ENCODE peak calls at places on chromosomes 6 and 20, in five cellular contexts. U is mammary epithelial cell; X is CD8-positive, alpha-beta T cell; M is epithelial cell of esophagus; T is body of pancreas. Y is an unnamed sample.

GRCh38 chr6:11260249-11261038 is 28.0 kb upstream of the NEDD9 start:
- DNase-seq in U (no peak), X (no peak), M (no peak), T (no peak), Y (no peak)

GRCh38 chr6:53377793-53378192 is 29.0 kb upstream of the ELOVL5 start:
- DNase-seq in U (no peak), X (no peak), M (no peak), T (no peak), Y (peak)

GRCh38 chr20:16040742-16041141 is 532.5 kb downstream of the KIF16B start:
- DNase-seq in U (no peak), X (no peak), M (no peak), T (no peak), Y (no peak)

GRCh38 chr6:149470948-149471347 is 13.9 kb downstream of the ZC3H12D start:
- DNase-seq in U (no peak), X (no peak), M (no peak), T (no peak), Y (no peak)

GRCh38 chr20:5652626-5653573 is 97.3 kb upstream of the SHLD1 start:
- DNase-seq in U (peak), X (no peak), M (peak), T (no peak), Y (peak)

GRCh38 chr20:8033447-8033846 is 13.9 kb upstream of the TMX4 start:
- DNase-seq in U (no peak), X (no peak), M (no peak), T (no peak), Y (no peak)

GRCh38 chr6:164749126-164749758 is 560.2 kb downstream of the C6orf118 start:
- DNase-seq in U (no peak), X (no peak), M (peak), T (no peak), Y (peak)

GRCh38 chr6:164396071-164397047 is 913.0 kb downstream of the C6orf118 start:
- DNase-seq in U (no peak), X (no peak), M (no peak), T (no peak), Y (no peak)

GRCh38 chr6:24391756-24392405 is 10.9 kb upstream of the MRS2 start:
- DNase-seq in U (no peak), X (no peak), M (no peak), T (no peak), Y (no peak)

GRCh38 chr20:63102720-63103375 is 96.1 kb upstream of the BHLHE23 start:
- DNase-seq in U (no peak), X (peak), M (peak), T (peak), Y (peak)

GRCh38 chr6:22954749-22955385 is 385.5 kb downstream of the HDGFL1 start:
- DNase-seq in U (peak), X (no peak), M (peak), T (no peak), Y (peak)

GRCh38 chr6:41072836-41073202 is at the start of gene NFYA:
- DNase-seq in U (no peak), X (peak), M (no peak), T (no peak), Y (no peak)

GRCh38 chr20:47992021-47992467 is 206.8 kb upstream of the SULF2 start:
- DNase-seq in U (no peak), X (no peak), M (no peak), T (no peak), Y (no peak)

GRCh38 chr6:133854633-133855598 is 34.0 kb upstream of the TCF21 start:
- DNase-seq in U (no peak), X (no peak), M (no peak), T (no peak), Y (no peak)

GRCh38 chr20:19423892-19424620 is 211.6 kb downstream of the SLC24A3 start:
- DNase-seq in U (no peak), X (no peak), M (no peak), T (no peak), Y (no peak)

GRCh38 chr6:121849477-121849876 is 414.0 kb downstream of the GJA1 start:
- DNase-seq in U (peak), X (no peak), M (peak), T (peak), Y (peak)

GRCh38 chr20:62907377-62908317 is 18.7 kb downstream of the DIDO1 start:
- DNase-seq in U (no peak), X (no peak), M (no peak), T (no peak), Y (no peak)

GRCh38 chr20:62143976-62144825 is 632 bp downstream of the SS18L1 start:
- DNase-seq in U (peak), X (no peak), M (peak), T (peak), Y (peak)

GRCh38 chr6:82144007-82144851 is 103.3 kb downstream of the IBTK start:
- DNase-seq in U (peak), X (no peak), M (peak), T (peak), Y (peak)

GRCh38 chr20:37579091-37579490 is 51.4 kb upstream of the BLCAP start:
- DNase-seq in U (no peak), X (no peak), M (no peak), T (no peak), Y (no peak)

GRCh38 chr20:1802385-1803215 is 92.6 kb upstream of the SIRPA start:
- DNase-seq in U (peak), X (no peak), M (peak), T (peak), Y (peak)

GRCh38 chr6:47064274-47064673 is 22.1 kb upstream of the ADGRF1 start:
- DNase-seq in U (peak), X (no peak), M (peak), T (no peak), Y (no peak)

GRCh38 chr20:16824664-16825063 is 76.5 kb downstream of the OTOR start:
- DNase-seq in U (no peak), X (no peak), M (no peak), T (no peak), Y (no peak)

GRCh38 chr20:40173877-40174276 is 515.2 kb downstream of the MAFB start:
- DNase-seq in U (no peak), X (no peak), M (no peak), T (no peak), Y (no peak)

GRCh38 chr6:106637051-106637717 is 7.8 kb downstream of the QRSL1 start:
- DNase-seq in U (no peak), X (no peak), M (no peak), T (no peak), Y (no peak)

GRCh38 chr6:87152528-87152950 is 2.8 kb upstream of the ZNF292 start:
- DNase-seq in U (no peak), X (no peak), M (peak), T (no peak), Y (peak)

GRCh38 chr6:47161176-47161687 is 119.1 kb upstream of the ADGRF1 start:
- DNase-seq in U (peak), X (no peak), M (peak), T (no peak), Y (peak)

GRCh38 chr6:15417811-15418210 is 171.9 kb downstream of the JARID2 start:
- DNase-seq in U (peak), X (no peak), M (peak), T (no peak), Y (no peak)

GRCh38 chr6:166658792-166659150 is 31.7 kb upstream of the RPS6KA2 start:
- DNase-seq in U (no peak), X (no peak), M (no peak), T (no peak), Y (no peak)

GRCh38 chr6:51323056-51323455 is 504.4 kb downstream of the TFAP2B start:
- DNase-seq in U (no peak), X (no peak), M (peak), T (no peak), Y (no peak)

GRCh38 chr6:81561071-81561564 is 191.4 kb downstream of the TENT5A start:
- DNase-seq in U (no peak), X (no peak), M (no peak), T (no peak), Y (no peak)

GRCh38 chr20:64171211-64171610 is 7.0 kb downstream of the MYT1 start:
- DNase-seq in U (no peak), X (no peak), M (no peak), T (no peak), Y (no peak)

GRCh38 chr6:81166770-81167169 is 585.7 kb downstream of the TENT5A start:
- DNase-seq in U (no peak), X (no peak), M (no peak), T (no peak), Y (peak)

GRCh38 chr20:61937146-61937962 is 128.3 kb downstream of the TAF4 start:
- DNase-seq in U (no peak), X (no peak), M (no peak), T (no peak), Y (no peak)

GRCh38 chr6:125747589-125748533 is 1.6 kb upstream of the HEY2 start:
- DNase-seq in U (peak), X (peak), M (peak), T (peak), Y (no peak)

GRCh38 chr20:51087306-51087705 is 64.4 kb upstream of the KCNG1 start:
- DNase-seq in U (no peak), X (no peak), M (no peak), T (no peak), Y (no peak)

GRCh38 chr6:43347021-43347420 is 22.4 kb downstream of the ZNF318 start:
- DNase-seq in U (no peak), X (no peak), M (no peak), T (no peak), Y (no peak)

DNA sequence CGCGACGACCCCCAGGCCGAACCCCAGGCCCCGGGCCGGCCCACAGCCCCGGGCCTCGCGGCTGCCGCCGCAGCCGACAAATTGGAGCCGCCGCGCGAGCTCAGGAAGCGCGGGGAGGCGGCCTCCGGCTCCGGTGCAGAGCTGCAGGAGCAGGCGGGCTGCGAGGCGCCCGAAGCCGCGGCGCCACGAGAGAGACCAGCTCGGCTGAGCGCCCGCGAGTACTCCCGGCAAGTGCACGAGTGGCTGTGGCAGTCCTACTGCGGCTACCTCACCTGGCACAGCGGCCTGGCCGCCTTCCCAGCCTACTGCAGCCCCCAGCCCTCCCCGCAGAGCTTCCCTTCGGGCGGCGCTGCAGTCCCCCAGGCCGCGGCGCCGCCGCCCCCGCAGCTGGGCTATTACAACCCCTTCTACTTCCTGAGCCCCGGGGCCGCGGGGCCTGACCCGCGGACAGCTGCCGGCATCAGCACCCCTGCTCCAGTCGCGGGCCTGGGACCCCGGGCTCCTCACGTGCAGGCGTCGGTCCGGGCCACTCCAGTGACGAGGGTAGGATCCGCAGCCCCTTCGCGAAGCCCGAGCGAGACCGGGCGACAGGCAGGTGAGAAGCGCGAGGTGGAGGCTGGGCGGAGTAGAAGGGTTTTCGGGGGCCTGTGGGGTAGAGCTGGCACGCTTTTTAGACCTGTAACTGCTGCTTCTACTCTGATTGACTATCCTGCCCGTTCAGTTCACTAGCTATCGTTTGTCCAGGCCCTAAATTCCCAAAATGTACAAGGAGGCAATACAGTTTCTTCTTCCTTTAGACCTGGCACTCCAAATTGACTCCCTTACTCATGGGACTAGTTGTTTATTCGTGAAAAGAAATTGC is 656 bp downstream of the FAM8A1 start:
- DNase-seq in U (peak), X (peak), M (peak), T (peak), Y (peak)
- H3K4me3 ChIP-seq in U (peak), X (peak), M (peak), T (peak), Y (peak)

DNA sequence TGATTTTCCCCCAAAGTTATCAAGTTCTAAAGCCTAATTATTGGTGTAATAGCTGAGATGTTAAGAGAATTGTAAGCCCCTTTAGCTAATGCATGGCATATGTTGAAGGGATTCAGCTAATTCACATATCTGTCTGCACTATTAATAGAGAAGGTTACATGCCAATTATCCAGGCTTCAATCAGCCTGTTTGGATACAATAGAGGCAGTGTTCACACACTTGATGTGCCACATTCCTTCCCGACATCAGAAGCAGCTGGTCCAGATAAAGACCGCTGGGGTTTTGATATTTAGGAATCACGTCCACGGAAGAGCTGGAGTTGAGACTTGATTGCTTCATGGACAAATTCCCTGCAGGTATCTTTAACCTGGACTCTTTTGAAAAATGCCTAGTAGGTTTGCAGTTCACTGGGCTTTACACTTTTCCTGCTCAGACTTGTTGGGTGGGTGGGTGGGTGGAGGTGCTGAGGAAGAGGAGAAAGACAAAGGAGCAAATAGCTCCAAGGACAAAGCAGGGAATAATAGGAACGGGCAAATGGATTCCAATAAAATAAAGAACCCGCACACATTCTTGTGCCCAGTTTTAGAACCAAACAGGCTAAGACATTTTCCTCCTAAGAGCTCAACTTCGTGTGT is 142.6 kb upstream of the ZNF217 start:
- DNase-seq in U (peak), X (no peak), M (peak), T (no peak), Y (peak)
- H3K4me3 ChIP-seq in U (peak), X (no peak), M (no peak), T (no peak), Y (no peak)

GRCh38 chr20:58639182-58640146 is 11.6 kb upstream of the STX16 start:
- DNase-seq in U (no peak), X (no peak), M (no peak), T (no peak), Y (no peak)

GRCh38 chr20:58636983-58637421 is 14.1 kb upstream of the STX16 start:
- DNase-seq in U (no peak), X (no peak), M (peak), T (no peak), Y (no peak)

GRCh38 chr20:58638467-58639181 is 12.5 kb upstream of the STX16 start:
- DNase-seq in U (no peak), X (no peak), M (no peak), T (no peak), Y (no peak)

GRCh38 chr20:58636396-58636982 is 14.6 kb upstream of the STX16 start:
- DNase-seq in U (no peak), X (no peak), M (no peak), T (no peak), Y (no peak)

GRCh38 chr20:58637466-58638198 is 13.5 kb upstream of the STX16 start:
- DNase-seq in U (no peak), X (no peak), M (no peak), T (no peak), Y (no peak)
- H3K4me3 ChIP-seq in U (no peak), X (no peak), M (no peak), T (no peak), Y (no peak)

DNA sequence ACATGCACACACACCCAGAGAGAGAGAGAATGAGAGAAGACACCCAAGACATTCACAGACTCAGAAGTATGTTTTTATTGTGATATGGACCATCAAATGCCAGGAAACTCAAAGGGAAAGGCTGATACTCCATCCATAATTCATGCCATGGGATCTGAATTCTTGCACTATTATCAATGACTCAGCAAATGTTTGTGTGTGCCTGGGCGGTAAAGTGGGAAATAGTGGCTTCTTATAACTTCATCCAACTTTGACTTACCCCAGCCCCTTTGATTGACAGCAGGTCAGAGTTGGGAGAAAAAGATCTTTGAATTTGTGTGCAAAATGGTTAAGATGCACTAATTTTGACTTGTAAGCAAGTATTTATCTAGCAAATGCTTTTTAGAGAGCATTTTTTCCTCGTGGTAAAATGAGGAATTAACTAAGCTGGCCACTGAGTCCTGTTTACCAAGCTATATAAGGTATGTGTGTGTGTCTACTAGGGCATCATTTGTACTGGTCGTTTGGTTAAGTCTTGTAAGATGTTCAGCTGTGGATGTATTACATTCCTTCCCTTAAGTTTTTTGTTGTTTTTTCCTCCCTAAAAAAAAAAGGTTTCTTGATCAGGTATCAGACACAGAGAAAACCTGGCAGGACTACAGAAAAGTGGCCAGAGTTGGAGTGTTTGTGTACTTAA is 3.1 kb upstream of the CCN2 start:
- DNase-seq in U (no peak), X (no peak), M (peak), T (no peak), Y (peak)
- H3K4me3 ChIP-seq in U (no peak), X (no peak), M (no peak), T (no peak), Y (peak)

GRCh38 chr6:3869632-3870527 is 20.7 kb downstream of the FAM50B start:
- DNase-seq in U (no peak), X (no peak), M (no peak), T (no peak), Y (no peak)
- H3K4me3 ChIP-seq in U (no peak), X (no peak), M (no peak), T (no peak), Y (no peak)

GRCh38 chr6:20008081-20008480 is 170.9 kb downstream of the ID4 start:
- DNase-seq in U (no peak), X (no peak), M (no peak), T (no peak), Y (no peak)
- H3K4me3 ChIP-seq in U (no peak), X (no peak), M (no peak), T (no peak), Y (no peak)

DNA sequence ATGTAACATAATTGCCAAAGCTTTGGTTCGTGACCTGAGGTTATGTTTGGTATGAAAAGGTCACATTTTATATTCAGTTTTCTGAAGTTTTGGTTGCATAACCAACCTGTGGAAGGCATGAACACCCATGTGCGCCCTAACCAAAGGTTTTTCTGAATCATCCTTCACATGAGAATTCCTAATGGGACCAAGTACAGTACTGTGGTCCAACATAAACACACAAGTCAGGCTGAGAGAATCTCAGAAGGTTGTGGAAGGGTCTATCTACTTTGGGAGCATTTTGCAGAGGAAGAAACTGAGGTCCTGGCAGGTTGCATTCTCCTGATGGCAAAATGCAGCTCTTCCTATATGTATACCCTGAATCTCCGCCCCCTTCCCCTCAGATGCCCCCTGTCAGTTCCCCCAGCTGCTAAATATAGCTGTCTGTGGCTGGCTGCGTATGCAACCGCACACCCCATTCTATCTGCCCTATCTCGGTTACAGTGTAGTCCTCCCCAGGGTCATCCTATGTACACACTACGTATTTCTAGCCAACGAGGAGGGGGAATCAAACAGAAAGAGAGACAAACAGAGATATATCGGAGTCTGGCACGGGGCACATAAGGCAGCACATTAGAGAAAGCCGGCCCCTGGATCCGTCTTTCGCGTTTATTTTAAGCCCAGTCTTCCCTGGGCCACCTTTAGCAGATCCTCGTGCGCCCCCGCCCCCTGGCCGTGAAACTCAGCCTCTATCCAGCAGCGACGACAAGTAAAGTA is 547 bp upstream of the ESR1 start:
- DNase-seq in U (no peak), X (no peak), M (no peak), T (no peak), Y (no peak)
- H3K4me3 ChIP-seq in U (no peak), X (no peak), M (no peak), T (no peak), Y (no peak)

Y was measured in fibroblast of pulmonary artery.